ENCODE peak calls at places on chromosomes 6 and 20, in seven cellular contexts. X is NCI-H524, H is endodermal cell, O is left cardiac atrium, D is smooth muscle cell of the brain vasculature, B is HFFc6, I is AG04449. G is an unnamed sample.

GRCh38 chr6:44494011-44494501 is 106.5 kb downstream of the CDC5L start:
- DNase-seq in X (no peak), H (no peak), O (no peak), D (no peak), B (peak), I (no peak), G (no peak)

GRCh38 chr20:10447028-10447427 is 11.9 kb downstream of the SLX4IP start:
- DNase-seq in X (peak), H (no peak), O (no peak), D (peak), B (peak), I (peak), G (no peak)

GRCh38 chr20:18957328-18957727 is 143.7 kb downstream of the SCP2D1 start:
- DNase-seq in X (no peak), H (no peak), O (no peak), D (no peak), B (no peak), I (no peak), G (no peak)

GRCh38 chr6:170371588-170371987 is 65.0 kb downstream of the FAM120B start:
- DNase-seq in X (peak), H (peak), O (no peak), D (no peak), B (no peak), I (no peak), G (peak)

GRCh38 chr20:1225729-1226313 is at the start of gene RAD21L1:
- DNase-seq in X (peak), H (peak), O (peak), D (peak), B (peak), I (no peak), G (peak)

GRCh38 chr20:50294164-50295088 is 103.8 kb downstream of the CEBPB start:
- DNase-seq in X (no peak), H (peak), O (no peak), D (no peak), B (no peak), I (no peak), G (no peak)

GRCh38 chr20:37297066-37297736 is 7.7 kb downstream of the MANBAL start:
- DNase-seq in X (no peak), H (no peak), O (no peak), D (no peak), B (peak), I (peak), G (no peak)

GRCh38 chr6:150910561-150910960 is 45.1 kb downstream of the MTHFD1L start:
- DNase-seq in X (no peak), H (no peak), O (no peak), D (no peak), B (no peak), I (no peak), G (no peak)

GRCh38 chr6:65896140-65896539 is 189.1 kb upstream of the EYS start:
- DNase-seq in X (no peak), H (no peak), O (no peak), D (no peak), B (no peak), I (no peak), G (no peak)

GRCh38 chr6:97053643-97054411 is 129.3 kb downstream of the KLHL32 start:
- DNase-seq in X (no peak), H (no peak), O (no peak), D (no peak), B (peak), I (no peak), G (no peak)

GRCh38 chr6:153312633-153313032 is 181.6 kb upstream of the RGS17 start:
- DNase-seq in X (peak), H (peak), O (peak), D (peak), B (peak), I (no peak), G (peak)

GRCh38 chr6:165900970-165901369 is 237.9 kb upstream of the PDE10A start:
- DNase-seq in X (no peak), H (no peak), O (no peak), D (no peak), B (no peak), I (no peak), G (no peak)

GRCh38 chr6:158387036-158387435 is 74.8 kb downstream of the TULP4 start:
- DNase-seq in X (peak), H (no peak), O (no peak), D (no peak), B (no peak), I (no peak), G (no peak)

GRCh38 chr20:12554416-12554815 is 454.4 kb upstream of the SPTLC3 start:
- DNase-seq in X (no peak), H (no peak), O (no peak), D (no peak), B (no peak), I (no peak), G (no peak)

GRCh38 chr6:159168536-159169192 is 536 bp upstream of the FNDC1 start:
- DNase-seq in X (peak), H (peak), O (peak), D (no peak), B (no peak), I (no peak), G (no peak)

GRCh38 chr6:81769834-81770233 is 17.4 kb upstream of the TENT5A start:
- DNase-seq in X (no peak), H (no peak), O (no peak), D (no peak), B (peak), I (no peak), G (no peak)

GRCh38 chr20:50169329-50169823 is 15.9 kb upstream of the PEDS1 start:
- DNase-seq in X (peak), H (peak), O (peak), D (no peak), B (peak), I (no peak), G (peak)

GRCh38 chr6:44264154-44265002 is 973 bp downstream of the NFKBIE start:
- DNase-seq in X (no peak), H (no peak), O (no peak), D (no peak), B (no peak), I (no peak), G (peak)

GRCh38 chr6:154229796-154230195 is 126.8 kb downstream of the IPCEF1 start:
- DNase-seq in X (no peak), H (no peak), O (no peak), D (no peak), B (no peak), I (no peak), G (no peak)

GRCh38 chr20:58352454-58352853 is 36.6 kb upstream of the VAPB start:
- DNase-seq in X (no peak), H (no peak), O (no peak), D (no peak), B (no peak), I (no peak), G (no peak)

GRCh38 chr20:38827770-38828281 is 22.3 kb downstream of the PPP1R16B start:
- DNase-seq in X (no peak), H (peak), O (no peak), D (no peak), B (no peak), I (no peak), G (no peak)

GRCh38 chr6:137044366-137045220 is at the start of gene IL20RA:
- DNase-seq in X (peak), H (peak), O (peak), D (no peak), B (no peak), I (no peak), G (no peak)

GRCh38 chr20:63435552-63435951 is 36.9 kb downstream of the KCNQ2 start:
- DNase-seq in X (no peak), H (no peak), O (no peak), D (no peak), B (no peak), I (no peak), G (no peak)

GRCh38 chr6:149235130-149235561 is 82.4 kb upstream of the TAB2 start:
- DNase-seq in X (peak), H (no peak), O (peak), D (peak), B (peak), I (no peak), G (no peak)

GRCh38 chr6:157586476-157587126 is 205.6 kb downstream of the ZDHHC14 start:
- DNase-seq in X (no peak), H (no peak), O (no peak), D (no peak), B (no peak), I (no peak), G (peak)

GRCh38 chr6:159679091-159680077 is 13.7 kb downstream of the SOD2 start:
- DNase-seq in X (no peak), H (no peak), O (no peak), D (no peak), B (peak), I (no peak), G (no peak)

GRCh38 chr6:9482030-9482731 is 932.7 kb downstream of the TFAP2A start:
- DNase-seq in X (no peak), H (no peak), O (no peak), D (peak), B (peak), I (peak), G (no peak)

GRCh38 chr6:119209452-119210205 is 131.2 kb upstream of the FAM184A start:
- DNase-seq in X (no peak), H (no peak), O (no peak), D (no peak), B (no peak), I (no peak), G (no peak)

GRCh38 chr6:158640519-158640918 is 4.0 kb downstream of the DYNLT1 start:
- DNase-seq in X (no peak), H (peak), O (no peak), D (no peak), B (no peak), I (no peak), G (no peak)

GRCh38 chr20:23167436-23167835 is 81.3 kb upstream of the CD93 start:
- DNase-seq in X (no peak), H (no peak), O (no peak), D (no peak), B (no peak), I (no peak), G (no peak)

GRCh38 chr6:36662827-36663256 is 15.7 kb upstream of the CDKN1A start:
- DNase-seq in X (no peak), H (peak), O (no peak), D (no peak), B (no peak), I (no peak), G (no peak)

GRCh38 chr6:17485181-17485580 is 91.8 kb downstream of the CAP2 start:
- DNase-seq in X (peak), H (no peak), O (no peak), D (no peak), B (no peak), I (no peak), G (no peak)

GRCh38 chr6:157403684-157404051 is 22.7 kb downstream of the ZDHHC14 start:
- DNase-seq in X (no peak), H (no peak), O (no peak), D (no peak), B (no peak), I (no peak), G (no peak)

GRCh38 chr20:62246872-62247652 is 8.7 kb downstream of the OSBPL2 start:
- DNase-seq in X (no peak), H (no peak), O (no peak), D (no peak), B (no peak), I (no peak), G (no peak)